ENCODE peak calls at places on chromosome 4, in eight cellular contexts. One of them, this sample, is unnamed.

GRCh38 chr4:4765811-4766210 is 93.7 kb upstream of the MSX1 start:
- ATAC-seq in activated CD4-positive, alpha-beta T cell treated with anti-CD3 and anti-CD28 coated beads for 36 hours: no peak
- ATAC-seq in CD4-positive, alpha-beta T cell: no peak
- ATAC-seq in activated CD8-positive, alpha-beta T cell treated with anti-CD3 and anti-CD28 coated beads, Interleukin-2, amount 10 ng/mL, durations not matched to agents 7 days and 5 days: no peak
- ATAC-seq in stimulated activated naive CD8-positive, alpha-beta T cell treated with anti-CD3 and anti-CD28 coated beads, Interleukin-15, amount 100 ng/mL, for 72 hours: no peak
- ATAC-seq in activated naive CD8-positive, alpha-beta T cell treated with anti-CD3 and anti-CD28 coated beads, Interleukin-2, amount 50 U/mL, for 24 hours: no peak
- ATAC-seq in heart left ventricle: no peak
- ATAC-seq in Right ventricle myocardium superior: no peak
- ATAC-seq in this sample: no peak

GRCh38 chr4:173074501-173074946 is 94.1 kb upstream of the GALNT7 start:
- ATAC-seq in CD4-positive, alpha-beta T cell: no peak
- ATAC-seq in activated naive CD8-positive, alpha-beta T cell treated with anti-CD3 and anti-CD28 coated beads, Interleukin-2, amount 50 U/mL, for 24 hours: no peak
- ATAC-seq in activated CD4-positive, alpha-beta T cell treated with anti-CD3 and anti-CD28 coated beads for 36 hours: no peak
- ATAC-seq in activated CD8-positive, alpha-beta T cell treated with anti-CD3 and anti-CD28 coated beads, Interleukin-2, amount 10 ng/mL, durations not matched to agents 7 days and 5 days: no peak
- ATAC-seq in heart left ventricle: no peak
- ATAC-seq in Right ventricle myocardium superior: no peak
- ATAC-seq in stimulated activated naive CD8-positive, alpha-beta T cell treated with anti-CD3 and anti-CD28 coated beads, Interleukin-15, amount 100 ng/mL, for 72 hours: no peak
- ATAC-seq in this sample: peak

GRCh38 chr4:73446336-73446938 is 10.4 kb downstream of the AFP start:
- ATAC-seq in activated CD4-positive, alpha-beta T cell treated with anti-CD3 and anti-CD28 coated beads for 36 hours: peak
- ATAC-seq in stimulated activated naive CD8-positive, alpha-beta T cell treated with anti-CD3 and anti-CD28 coated beads, Interleukin-15, amount 100 ng/mL, for 72 hours: peak
- ATAC-seq in activated CD8-positive, alpha-beta T cell treated with anti-CD3 and anti-CD28 coated beads, Interleukin-2, amount 10 ng/mL, durations not matched to agents 7 days and 5 days: peak
- ATAC-seq in Right ventricle myocardium superior: no peak
- ATAC-seq in CD4-positive, alpha-beta T cell: peak
- ATAC-seq in activated naive CD8-positive, alpha-beta T cell treated with anti-CD3 and anti-CD28 coated beads, Interleukin-2, amount 50 U/mL, for 24 hours: peak
- ATAC-seq in heart left ventricle: no peak
- ATAC-seq in this sample: peak

GRCh38 chr4:138910914-138911336 is 104.7 kb upstream of the NOCT start:
- ATAC-seq in heart left ventricle: peak
- ATAC-seq in CD4-positive, alpha-beta T cell: no peak
- ATAC-seq in activated naive CD8-positive, alpha-beta T cell treated with anti-CD3 and anti-CD28 coated beads, Interleukin-2, amount 50 U/mL, for 24 hours: no peak
- ATAC-seq in stimulated activated naive CD8-positive, alpha-beta T cell treated with anti-CD3 and anti-CD28 coated beads, Interleukin-15, amount 100 ng/mL, for 72 hours: no peak
- ATAC-seq in Right ventricle myocardium superior: peak
- ATAC-seq in activated CD8-positive, alpha-beta T cell treated with anti-CD3 and anti-CD28 coated beads, Interleukin-2, amount 10 ng/mL, durations not matched to agents 7 days and 5 days: no peak
- ATAC-seq in activated CD4-positive, alpha-beta T cell treated with anti-CD3 and anti-CD28 coated beads for 36 hours: no peak
- ATAC-seq in this sample: peak

GRCh38 chr4:153143527-153144348 is 60.5 kb upstream of the TRIM2 start:
- ATAC-seq in activated CD8-positive, alpha-beta T cell treated with anti-CD3 and anti-CD28 coated beads, Interleukin-2, amount 10 ng/mL, durations not matched to agents 7 days and 5 days: no peak
- ATAC-seq in Right ventricle myocardium superior: no peak
- ATAC-seq in stimulated activated naive CD8-positive, alpha-beta T cell treated with anti-CD3 and anti-CD28 coated beads, Interleukin-15, amount 100 ng/mL, for 72 hours: no peak
- ATAC-seq in heart left ventricle: no peak
- ATAC-seq in CD4-positive, alpha-beta T cell: no peak
- ATAC-seq in activated naive CD8-positive, alpha-beta T cell treated with anti-CD3 and anti-CD28 coated beads, Interleukin-2, amount 50 U/mL, for 24 hours: no peak
- ATAC-seq in activated CD4-positive, alpha-beta T cell treated with anti-CD3 and anti-CD28 coated beads for 36 hours: no peak
- ATAC-seq in this sample: no peak

GRCh38 chr4:52143815-52144214 is 92.7 kb downstream of the SPATA18 start:
- ATAC-seq in activated naive CD8-positive, alpha-beta T cell treated with anti-CD3 and anti-CD28 coated beads, Interleukin-2, amount 50 U/mL, for 24 hours: no peak
- ATAC-seq in heart left ventricle: no peak
- ATAC-seq in stimulated activated naive CD8-positive, alpha-beta T cell treated with anti-CD3 and anti-CD28 coated beads, Interleukin-15, amount 100 ng/mL, for 72 hours: no peak
- ATAC-seq in activated CD4-positive, alpha-beta T cell treated with anti-CD3 and anti-CD28 coated beads for 36 hours: no peak
- ATAC-seq in CD4-positive, alpha-beta T cell: no peak
- ATAC-seq in activated CD8-positive, alpha-beta T cell treated with anti-CD3 and anti-CD28 coated beads, Interleukin-2, amount 10 ng/mL, durations not matched to agents 7 days and 5 days: no peak
- ATAC-seq in Right ventricle myocardium superior: no peak
- ATAC-seq in this sample: no peak

GRCh38 chr4:11497212-11497806 is 68.6 kb upstream of the HS3ST1 start:
- ATAC-seq in CD4-positive, alpha-beta T cell: no peak
- ATAC-seq in stimulated activated naive CD8-positive, alpha-beta T cell treated with anti-CD3 and anti-CD28 coated beads, Interleukin-15, amount 100 ng/mL, for 72 hours: no peak
- ATAC-seq in activated naive CD8-positive, alpha-beta T cell treated with anti-CD3 and anti-CD28 coated beads, Interleukin-2, amount 50 U/mL, for 24 hours: peak
- ATAC-seq in heart left ventricle: no peak
- ATAC-seq in activated CD4-positive, alpha-beta T cell treated with anti-CD3 and anti-CD28 coated beads for 36 hours: peak
- ATAC-seq in activated CD8-positive, alpha-beta T cell treated with anti-CD3 and anti-CD28 coated beads, Interleukin-2, amount 10 ng/mL, durations not matched to agents 7 days and 5 days: no peak
- ATAC-seq in Right ventricle myocardium superior: no peak
- ATAC-seq in this sample: peak

GRCh38 chr4:98491862-98492554 is 166.4 kb downstream of the TSPAN5 start:
- ATAC-seq in heart left ventricle: no peak
- ATAC-seq in activated CD8-positive, alpha-beta T cell treated with anti-CD3 and anti-CD28 coated beads, Interleukin-2, amount 10 ng/mL, durations not matched to agents 7 days and 5 days: no peak
- ATAC-seq in Right ventricle myocardium superior: no peak
- ATAC-seq in CD4-positive, alpha-beta T cell: no peak
- ATAC-seq in stimulated activated naive CD8-positive, alpha-beta T cell treated with anti-CD3 and anti-CD28 coated beads, Interleukin-15, amount 100 ng/mL, for 72 hours: no peak
- ATAC-seq in activated naive CD8-positive, alpha-beta T cell treated with anti-CD3 and anti-CD28 coated beads, Interleukin-2, amount 50 U/mL, for 24 hours: no peak
- ATAC-seq in activated CD4-positive, alpha-beta T cell treated with anti-CD3 and anti-CD28 coated beads for 36 hours: peak
- ATAC-seq in this sample: peak

GRCh38 chr4:73989031-73989430 is 1.0 kb upstream of the PPBP start:
- ATAC-seq in Right ventricle myocardium superior: no peak
- ATAC-seq in activated CD4-positive, alpha-beta T cell treated with anti-CD3 and anti-CD28 coated beads for 36 hours: no peak
- ATAC-seq in CD4-positive, alpha-beta T cell: no peak
- ATAC-seq in stimulated activated naive CD8-positive, alpha-beta T cell treated with anti-CD3 and anti-CD28 coated beads, Interleukin-15, amount 100 ng/mL, for 72 hours: no peak
- ATAC-seq in heart left ventricle: no peak
- ATAC-seq in activated CD8-positive, alpha-beta T cell treated with anti-CD3 and anti-CD28 coated beads, Interleukin-2, amount 10 ng/mL, durations not matched to agents 7 days and 5 days: no peak
- ATAC-seq in activated naive CD8-positive, alpha-beta T cell treated with anti-CD3 and anti-CD28 coated beads, Interleukin-2, amount 50 U/mL, for 24 hours: no peak
- ATAC-seq in this sample: no peak

GRCh38 chr4:150039790-150040189 is 38.5 kb upstream of the DCLK2 start:
- ATAC-seq in activated CD4-positive, alpha-beta T cell treated with anti-CD3 and anti-CD28 coated beads for 36 hours: no peak
- ATAC-seq in stimulated activated naive CD8-positive, alpha-beta T cell treated with anti-CD3 and anti-CD28 coated beads, Interleukin-15, amount 100 ng/mL, for 72 hours: no peak
- ATAC-seq in heart left ventricle: no peak
- ATAC-seq in Right ventricle myocardium superior: no peak
- ATAC-seq in activated CD8-positive, alpha-beta T cell treated with anti-CD3 and anti-CD28 coated beads, Interleukin-2, amount 10 ng/mL, durations not matched to agents 7 days and 5 days: no peak
- ATAC-seq in activated naive CD8-positive, alpha-beta T cell treated with anti-CD3 and anti-CD28 coated beads, Interleukin-2, amount 50 U/mL, for 24 hours: no peak
- ATAC-seq in CD4-positive, alpha-beta T cell: no peak
- ATAC-seq in this sample: no peak

GRCh38 chr4:109494538-109494937 is 60.9 kb downstream of the SEC24B start:
- ATAC-seq in Right ventricle myocardium superior: peak
- ATAC-seq in activated naive CD8-positive, alpha-beta T cell treated with anti-CD3 and anti-CD28 coated beads, Interleukin-2, amount 50 U/mL, for 24 hours: no peak
- ATAC-seq in heart left ventricle: peak
- ATAC-seq in activated CD4-positive, alpha-beta T cell treated with anti-CD3 and anti-CD28 coated beads for 36 hours: no peak
- ATAC-seq in activated CD8-positive, alpha-beta T cell treated with anti-CD3 and anti-CD28 coated beads, Interleukin-2, amount 10 ng/mL, durations not matched to agents 7 days and 5 days: no peak
- ATAC-seq in CD4-positive, alpha-beta T cell: no peak
- ATAC-seq in stimulated activated naive CD8-positive, alpha-beta T cell treated with anti-CD3 and anti-CD28 coated beads, Interleukin-15, amount 100 ng/mL, for 72 hours: no peak
- ATAC-seq in this sample: no peak

GRCh38 chr4:60962286-60962685 is 237.8 kb upstream of the ADGRL3 start:
- ATAC-seq in heart left ventricle: no peak
- ATAC-seq in Right ventricle myocardium superior: no peak
- ATAC-seq in activated CD4-positive, alpha-beta T cell treated with anti-CD3 and anti-CD28 coated beads for 36 hours: no peak
- ATAC-seq in CD4-positive, alpha-beta T cell: no peak
- ATAC-seq in stimulated activated naive CD8-positive, alpha-beta T cell treated with anti-CD3 and anti-CD28 coated beads, Interleukin-15, amount 100 ng/mL, for 72 hours: no peak
- ATAC-seq in activated naive CD8-positive, alpha-beta T cell treated with anti-CD3 and anti-CD28 coated beads, Interleukin-2, amount 50 U/mL, for 24 hours: no peak
- ATAC-seq in activated CD8-positive, alpha-beta T cell treated with anti-CD3 and anti-CD28 coated beads, Interleukin-2, amount 10 ng/mL, durations not matched to agents 7 days and 5 days: no peak
- ATAC-seq in this sample: no peak

GRCh38 chr4:76803522-76803921 is 94.4 kb downstream of the SOWAHB start:
- ATAC-seq in activated CD4-positive, alpha-beta T cell treated with anti-CD3 and anti-CD28 coated beads for 36 hours: no peak
- ATAC-seq in stimulated activated naive CD8-positive, alpha-beta T cell treated with anti-CD3 and anti-CD28 coated beads, Interleukin-15, amount 100 ng/mL, for 72 hours: no peak
- ATAC-seq in CD4-positive, alpha-beta T cell: no peak
- ATAC-seq in activated CD8-positive, alpha-beta T cell treated with anti-CD3 and anti-CD28 coated beads, Interleukin-2, amount 10 ng/mL, durations not matched to agents 7 days and 5 days: no peak
- ATAC-seq in activated naive CD8-positive, alpha-beta T cell treated with anti-CD3 and anti-CD28 coated beads, Interleukin-2, amount 50 U/mL, for 24 hours: no peak
- ATAC-seq in heart left ventricle: no peak
- ATAC-seq in Right ventricle myocardium superior: no peak
- ATAC-seq in this sample: peak

GRCh38 chr4:61500883-61501282 is 300.8 kb downstream of the ADGRL3 start:
- ATAC-seq in stimulated activated naive CD8-positive, alpha-beta T cell treated with anti-CD3 and anti-CD28 coated beads, Interleukin-15, amount 100 ng/mL, for 72 hours: no peak
- ATAC-seq in Right ventricle myocardium superior: no peak
- ATAC-seq in activated CD8-positive, alpha-beta T cell treated with anti-CD3 and anti-CD28 coated beads, Interleukin-2, amount 10 ng/mL, durations not matched to agents 7 days and 5 days: no peak
- ATAC-seq in CD4-positive, alpha-beta T cell: no peak
- ATAC-seq in heart left ventricle: no peak
- ATAC-seq in activated naive CD8-positive, alpha-beta T cell treated with anti-CD3 and anti-CD28 coated beads, Interleukin-2, amount 50 U/mL, for 24 hours: no peak
- ATAC-seq in activated CD4-positive, alpha-beta T cell treated with anti-CD3 and anti-CD28 coated beads for 36 hours: no peak
- ATAC-seq in this sample: no peak

GRCh38 chr4:155552180-155552579 is 114.5 kb upstream of the GUCY1A1 start:
- ATAC-seq in Right ventricle myocardium superior: no peak
- ATAC-seq in activated CD8-positive, alpha-beta T cell treated with anti-CD3 and anti-CD28 coated beads, Interleukin-2, amount 10 ng/mL, durations not matched to agents 7 days and 5 days: no peak
- ATAC-seq in stimulated activated naive CD8-positive, alpha-beta T cell treated with anti-CD3 and anti-CD28 coated beads, Interleukin-15, amount 100 ng/mL, for 72 hours: no peak
- ATAC-seq in heart left ventricle: no peak
- ATAC-seq in CD4-positive, alpha-beta T cell: no peak
- ATAC-seq in activated CD4-positive, alpha-beta T cell treated with anti-CD3 and anti-CD28 coated beads for 36 hours: no peak
- ATAC-seq in activated naive CD8-positive, alpha-beta T cell treated with anti-CD3 and anti-CD28 coated beads, Interleukin-2, amount 50 U/mL, for 24 hours: no peak
- ATAC-seq in this sample: no peak

GRCh38 chr4:104457308-104457981 is 37.2 kb downstream of the CXXC4 start:
- ATAC-seq in heart left ventricle: no peak
- ATAC-seq in CD4-positive, alpha-beta T cell: no peak
- ATAC-seq in activated naive CD8-positive, alpha-beta T cell treated with anti-CD3 and anti-CD28 coated beads, Interleukin-2, amount 50 U/mL, for 24 hours: no peak
- ATAC-seq in activated CD8-positive, alpha-beta T cell treated with anti-CD3 and anti-CD28 coated beads, Interleukin-2, amount 10 ng/mL, durations not matched to agents 7 days and 5 days: no peak
- ATAC-seq in Right ventricle myocardium superior: no peak
- ATAC-seq in stimulated activated naive CD8-positive, alpha-beta T cell treated with anti-CD3 and anti-CD28 coated beads, Interleukin-15, amount 100 ng/mL, for 72 hours: no peak
- ATAC-seq in activated CD4-positive, alpha-beta T cell treated with anti-CD3 and anti-CD28 coated beads for 36 hours: no peak
- ATAC-seq in this sample: no peak

GRCh38 chr4:122705035-122705434 is 27.5 kb upstream of the BBS12 start:
- ATAC-seq in activated CD4-positive, alpha-beta T cell treated with anti-CD3 and anti-CD28 coated beads for 36 hours: peak
- ATAC-seq in stimulated activated naive CD8-positive, alpha-beta T cell treated with anti-CD3 and anti-CD28 coated beads, Interleukin-15, amount 100 ng/mL, for 72 hours: peak
- ATAC-seq in heart left ventricle: no peak
- ATAC-seq in CD4-positive, alpha-beta T cell: no peak
- ATAC-seq in Right ventricle myocardium superior: no peak
- ATAC-seq in activated naive CD8-positive, alpha-beta T cell treated with anti-CD3 and anti-CD28 coated beads, Interleukin-2, amount 50 U/mL, for 24 hours: no peak
- ATAC-seq in activated CD8-positive, alpha-beta T cell treated with anti-CD3 and anti-CD28 coated beads, Interleukin-2, amount 10 ng/mL, durations not matched to agents 7 days and 5 days: no peak
- ATAC-seq in this sample: no peak

GRCh38 chr4:37836838-37837413 is 10.4 kb downstream of the PGM2 start:
- ATAC-seq in CD4-positive, alpha-beta T cell: peak
- ATAC-seq in activated naive CD8-positive, alpha-beta T cell treated with anti-CD3 and anti-CD28 coated beads, Interleukin-2, amount 50 U/mL, for 24 hours: peak
- ATAC-seq in Right ventricle myocardium superior: peak
- ATAC-seq in heart left ventricle: no peak
- ATAC-seq in stimulated activated naive CD8-positive, alpha-beta T cell treated with anti-CD3 and anti-CD28 coated beads, Interleukin-15, amount 100 ng/mL, for 72 hours: peak
- ATAC-seq in activated CD4-positive, alpha-beta T cell treated with anti-CD3 and anti-CD28 coated beads for 36 hours: peak
- ATAC-seq in activated CD8-positive, alpha-beta T cell treated with anti-CD3 and anti-CD28 coated beads, Interleukin-2, amount 10 ng/mL, durations not matched to agents 7 days and 5 days: peak
- ATAC-seq in this sample: no peak

GRCh38 chr4:184472540-184473264 is 1.6 kb downstream of the IRF2 start:
- ATAC-seq in Right ventricle myocardium superior: peak
- ATAC-seq in stimulated activated naive CD8-positive, alpha-beta T cell treated with anti-CD3 and anti-CD28 coated beads, Interleukin-15, amount 100 ng/mL, for 72 hours: peak
- ATAC-seq in CD4-positive, alpha-beta T cell: no peak
- ATAC-seq in heart left ventricle: peak
- ATAC-seq in activated CD8-positive, alpha-beta T cell treated with anti-CD3 and anti-CD28 coated beads, Interleukin-2, amount 10 ng/mL, durations not matched to agents 7 days and 5 days: peak
- ATAC-seq in activated naive CD8-positive, alpha-beta T cell treated with anti-CD3 and anti-CD28 coated beads, Interleukin-2, amount 50 U/mL, for 24 hours: peak
- ATAC-seq in activated CD4-positive, alpha-beta T cell treated with anti-CD3 and anti-CD28 coated beads for 36 hours: peak
- ATAC-seq in this sample: peak

GRCh38 chr4:159946983-159947645 is 844.2 kb downstream of the RAPGEF2 start:
- ATAC-seq in CD4-positive, alpha-beta T cell: no peak
- ATAC-seq in Right ventricle myocardium superior: no peak
- ATAC-seq in activated CD8-positive, alpha-beta T cell treated with anti-CD3 and anti-CD28 coated beads, Interleukin-2, amount 10 ng/mL, durations not matched to agents 7 days and 5 days: no peak
- ATAC-seq in stimulated activated naive CD8-positive, alpha-beta T cell treated with anti-CD3 and anti-CD28 coated beads, Interleukin-15, amount 100 ng/mL, for 72 hours: no peak
- ATAC-seq in activated naive CD8-positive, alpha-beta T cell treated with anti-CD3 and anti-CD28 coated beads, Interleukin-2, amount 50 U/mL, for 24 hours: no peak
- ATAC-seq in activated CD4-positive, alpha-beta T cell treated with anti-CD3 and anti-CD28 coated beads for 36 hours: no peak
- ATAC-seq in heart left ventricle: no peak
- ATAC-seq in this sample: peak

GRCh38 chr4:59339631-59340030 is 1860.5 kb upstream of the ADGRL3 start:
- ATAC-seq in heart left ventricle: no peak
- ATAC-seq in stimulated activated naive CD8-positive, alpha-beta T cell treated with anti-CD3 and anti-CD28 coated beads, Interleukin-15, amount 100 ng/mL, for 72 hours: no peak
- ATAC-seq in activated naive CD8-positive, alpha-beta T cell treated with anti-CD3 and anti-CD28 coated beads, Interleukin-2, amount 50 U/mL, for 24 hours: no peak
- ATAC-seq in activated CD8-positive, alpha-beta T cell treated with anti-CD3 and anti-CD28 coated beads, Interleukin-2, amount 10 ng/mL, durations not matched to agents 7 days and 5 days: no peak
- ATAC-seq in Right ventricle myocardium superior: no peak
- ATAC-seq in CD4-positive, alpha-beta T cell: no peak
- ATAC-seq in activated CD4-positive, alpha-beta T cell treated with anti-CD3 and anti-CD28 coated beads for 36 hours: no peak
- ATAC-seq in this sample: no peak

GRCh38 chr4:25030283-25031076 is at the start of gene LGI2:
- ATAC-seq in activated CD8-positive, alpha-beta T cell treated with anti-CD3 and anti-CD28 coated beads, Interleukin-2, amount 10 ng/mL, durations not matched to agents 7 days and 5 days: no peak
- ATAC-seq in heart left ventricle: no peak
- ATAC-seq in Right ventricle myocardium superior: peak
- ATAC-seq in stimulated activated naive CD8-positive, alpha-beta T cell treated with anti-CD3 and anti-CD28 coated beads, Interleukin-15, amount 100 ng/mL, for 72 hours: peak
- ATAC-seq in activated CD4-positive, alpha-beta T cell treated with anti-CD3 and anti-CD28 coated beads for 36 hours: peak
- ATAC-seq in activated naive CD8-positive, alpha-beta T cell treated with anti-CD3 and anti-CD28 coated beads, Interleukin-2, amount 50 U/mL, for 24 hours: peak
- ATAC-seq in CD4-positive, alpha-beta T cell: no peak
- ATAC-seq in this sample: peak

GRCh38 chr4:119221412-119221811 is 8.9 kb downstream of the USP53 start:
- ATAC-seq in activated naive CD8-positive, alpha-beta T cell treated with anti-CD3 and anti-CD28 coated beads, Interleukin-2, amount 50 U/mL, for 24 hours: no peak
- ATAC-seq in activated CD8-positive, alpha-beta T cell treated with anti-CD3 and anti-CD28 coated beads, Interleukin-2, amount 10 ng/mL, durations not matched to agents 7 days and 5 days: no peak
- ATAC-seq in Right ventricle myocardium superior: no peak
- ATAC-seq in heart left ventricle: no peak
- ATAC-seq in stimulated activated naive CD8-positive, alpha-beta T cell treated with anti-CD3 and anti-CD28 coated beads, Interleukin-15, amount 100 ng/mL, for 72 hours: no peak
- ATAC-seq in activated CD4-positive, alpha-beta T cell treated with anti-CD3 and anti-CD28 coated beads for 36 hours: no peak
- ATAC-seq in CD4-positive, alpha-beta T cell: no peak
- ATAC-seq in this sample: no peak

GRCh38 chr4:112029642-112030235 is 115.5 kb upstream of the FAM241A start:
- ATAC-seq in activated CD4-positive, alpha-beta T cell treated with anti-CD3 and anti-CD28 coated beads for 36 hours: no peak
- ATAC-seq in CD4-positive, alpha-beta T cell: no peak
- ATAC-seq in heart left ventricle: no peak
- ATAC-seq in Right ventricle myocardium superior: no peak
- ATAC-seq in activated CD8-positive, alpha-beta T cell treated with anti-CD3 and anti-CD28 coated beads, Interleukin-2, amount 10 ng/mL, durations not matched to agents 7 days and 5 days: no peak
- ATAC-seq in stimulated activated naive CD8-positive, alpha-beta T cell treated with anti-CD3 and anti-CD28 coated beads, Interleukin-15, amount 100 ng/mL, for 72 hours: no peak
- ATAC-seq in activated naive CD8-positive, alpha-beta T cell treated with anti-CD3 and anti-CD28 coated beads, Interleukin-2, amount 50 U/mL, for 24 hours: no peak
- ATAC-seq in this sample: peak

GRCh38 chr4:182231080-182231479 is 12.1 kb upstream of the TENM3 start:
- ATAC-seq in heart left ventricle: no peak
- ATAC-seq in activated CD8-positive, alpha-beta T cell treated with anti-CD3 and anti-CD28 coated beads, Interleukin-2, amount 10 ng/mL, durations not matched to agents 7 days and 5 days: no peak
- ATAC-seq in activated CD4-positive, alpha-beta T cell treated with anti-CD3 and anti-CD28 coated beads for 36 hours: no peak
- ATAC-seq in activated naive CD8-positive, alpha-beta T cell treated with anti-CD3 and anti-CD28 coated beads, Interleukin-2, amount 50 U/mL, for 24 hours: no peak
- ATAC-seq in CD4-positive, alpha-beta T cell: no peak
- ATAC-seq in Right ventricle myocardium superior: no peak
- ATAC-seq in stimulated activated naive CD8-positive, alpha-beta T cell treated with anti-CD3 and anti-CD28 coated beads, Interleukin-15, amount 100 ng/mL, for 72 hours: no peak
- ATAC-seq in this sample: no peak

GRCh38 chr4:81688085-81688484 is 216.4 kb upstream of the RASGEF1B start:
- ATAC-seq in activated CD4-positive, alpha-beta T cell treated with anti-CD3 and anti-CD28 coated beads for 36 hours: no peak
- ATAC-seq in heart left ventricle: no peak
- ATAC-seq in stimulated activated naive CD8-positive, alpha-beta T cell treated with anti-CD3 and anti-CD28 coated beads, Interleukin-15, amount 100 ng/mL, for 72 hours: no peak
- ATAC-seq in CD4-positive, alpha-beta T cell: no peak
- ATAC-seq in activated naive CD8-positive, alpha-beta T cell treated with anti-CD3 and anti-CD28 coated beads, Interleukin-2, amount 50 U/mL, for 24 hours: no peak
- ATAC-seq in Right ventricle myocardium superior: no peak
- ATAC-seq in activated CD8-positive, alpha-beta T cell treated with anti-CD3 and anti-CD28 coated beads, Interleukin-2, amount 10 ng/mL, durations not matched to agents 7 days and 5 days: no peak
- ATAC-seq in this sample: no peak

GRCh38 chr4:71814433-71814832 is 30.6 kb upstream of the GC start:
- ATAC-seq in activated CD4-positive, alpha-beta T cell treated with anti-CD3 and anti-CD28 coated beads for 36 hours: no peak
- ATAC-seq in heart left ventricle: no peak
- ATAC-seq in activated CD8-positive, alpha-beta T cell treated with anti-CD3 and anti-CD28 coated beads, Interleukin-2, amount 10 ng/mL, durations not matched to agents 7 days and 5 days: no peak
- ATAC-seq in activated naive CD8-positive, alpha-beta T cell treated with anti-CD3 and anti-CD28 coated beads, Interleukin-2, amount 50 U/mL, for 24 hours: no peak
- ATAC-seq in stimulated activated naive CD8-positive, alpha-beta T cell treated with anti-CD3 and anti-CD28 coated beads, Interleukin-15, amount 100 ng/mL, for 72 hours: no peak
- ATAC-seq in CD4-positive, alpha-beta T cell: no peak
- ATAC-seq in Right ventricle myocardium superior: no peak
- ATAC-seq in this sample: no peak

GRCh38 chr4:56283394-56283793 is 103.9 kb downstream of the AASDH start:
- ATAC-seq in Right ventricle myocardium superior: no peak
- ATAC-seq in CD4-positive, alpha-beta T cell: no peak
- ATAC-seq in activated CD4-positive, alpha-beta T cell treated with anti-CD3 and anti-CD28 coated beads for 36 hours: no peak
- ATAC-seq in activated CD8-positive, alpha-beta T cell treated with anti-CD3 and anti-CD28 coated beads, Interleukin-2, amount 10 ng/mL, durations not matched to agents 7 days and 5 days: no peak
- ATAC-seq in stimulated activated naive CD8-positive, alpha-beta T cell treated with anti-CD3 and anti-CD28 coated beads, Interleukin-15, amount 100 ng/mL, for 72 hours: no peak
- ATAC-seq in activated naive CD8-positive, alpha-beta T cell treated with anti-CD3 and anti-CD28 coated beads, Interleukin-2, amount 50 U/mL, for 24 hours: no peak
- ATAC-seq in heart left ventricle: no peak
- ATAC-seq in this sample: no peak

GRCh38 chr4:73315091-73315490 is 56.5 kb upstream of the ANKRD17 start:
- ATAC-seq in activated CD4-positive, alpha-beta T cell treated with anti-CD3 and anti-CD28 coated beads for 36 hours: no peak
- ATAC-seq in Right ventricle myocardium superior: no peak
- ATAC-seq in stimulated activated naive CD8-positive, alpha-beta T cell treated with anti-CD3 and anti-CD28 coated beads, Interleukin-15, amount 100 ng/mL, for 72 hours: no peak
- ATAC-seq in activated CD8-positive, alpha-beta T cell treated with anti-CD3 and anti-CD28 coated beads, Interleukin-2, amount 10 ng/mL, durations not matched to agents 7 days and 5 days: no peak
- ATAC-seq in CD4-positive, alpha-beta T cell: no peak
- ATAC-seq in activated naive CD8-positive, alpha-beta T cell treated with anti-CD3 and anti-CD28 coated beads, Interleukin-2, amount 50 U/mL, for 24 hours: no peak
- ATAC-seq in heart left ventricle: no peak
- ATAC-seq in this sample: peak

GRCh38 chr4:80307774-80308465 is 27.6 kb upstream of the CFAP299 start:
- ATAC-seq in activated CD8-positive, alpha-beta T cell treated with anti-CD3 and anti-CD28 coated beads, Interleukin-2, amount 10 ng/mL, durations not matched to agents 7 days and 5 days: no peak
- ATAC-seq in activated CD4-positive, alpha-beta T cell treated with anti-CD3 and anti-CD28 coated beads for 36 hours: no peak
- ATAC-seq in activated naive CD8-positive, alpha-beta T cell treated with anti-CD3 and anti-CD28 coated beads, Interleukin-2, amount 50 U/mL, for 24 hours: no peak
- ATAC-seq in CD4-positive, alpha-beta T cell: no peak
- ATAC-seq in heart left ventricle: no peak
- ATAC-seq in stimulated activated naive CD8-positive, alpha-beta T cell treated with anti-CD3 and anti-CD28 coated beads, Interleukin-15, amount 100 ng/mL, for 72 hours: no peak
- ATAC-seq in Right ventricle myocardium superior: no peak
- ATAC-seq in this sample: peak

GRCh38 chr4:3532714-3533336 is 603 bp upstream of the LRPAP1 start:
- ATAC-seq in activated naive CD8-positive, alpha-beta T cell treated with anti-CD3 and anti-CD28 coated beads, Interleukin-2, amount 50 U/mL, for 24 hours: peak
- ATAC-seq in Right ventricle myocardium superior: peak
- ATAC-seq in activated CD8-positive, alpha-beta T cell treated with anti-CD3 and anti-CD28 coated beads, Interleukin-2, amount 10 ng/mL, durations not matched to agents 7 days and 5 days: no peak
- ATAC-seq in CD4-positive, alpha-beta T cell: no peak
- ATAC-seq in heart left ventricle: peak
- ATAC-seq in activated CD4-positive, alpha-beta T cell treated with anti-CD3 and anti-CD28 coated beads for 36 hours: no peak
- ATAC-seq in stimulated activated naive CD8-positive, alpha-beta T cell treated with anti-CD3 and anti-CD28 coated beads, Interleukin-15, amount 100 ng/mL, for 72 hours: peak
- ATAC-seq in this sample: peak

GRCh38 chr4:89196056-89196674 is 84.8 kb downstream of the TIGD2 start:
- ATAC-seq in CD4-positive, alpha-beta T cell: no peak
- ATAC-seq in stimulated activated naive CD8-positive, alpha-beta T cell treated with anti-CD3 and anti-CD28 coated beads, Interleukin-15, amount 100 ng/mL, for 72 hours: peak
- ATAC-seq in Right ventricle myocardium superior: no peak
- ATAC-seq in activated CD8-positive, alpha-beta T cell treated with anti-CD3 and anti-CD28 coated beads, Interleukin-2, amount 10 ng/mL, durations not matched to agents 7 days and 5 days: no peak
- ATAC-seq in heart left ventricle: no peak
- ATAC-seq in activated naive CD8-positive, alpha-beta T cell treated with anti-CD3 and anti-CD28 coated beads, Interleukin-2, amount 50 U/mL, for 24 hours: no peak
- ATAC-seq in activated CD4-positive, alpha-beta T cell treated with anti-CD3 and anti-CD28 coated beads for 36 hours: no peak
- ATAC-seq in this sample: no peak

This sample was measured in esophagus mucosa.